ENCODE peak calls at places on chromosome 11, in five cellular contexts. F, I, R, U and M are unnamed samples.

GRCh38 chr11:106880121-106880520 is 138.2 kb downstream of the GUCY1A2 start:
- DNase-seq in U (no peak), F (no peak), R (no peak), I (no peak), M (no peak)

GRCh38 chr11:67054851-67055523 is 1.7 kb upstream of the RHOD start:
- DNase-seq in U (peak), R (peak), F (peak), I (no peak), M (peak)

GRCh38 chr11:61935861-61936260 is 14.3 kb upstream of the BEST1 start:
- DNase-seq in I (no peak), F (no peak), U (no peak), R (no peak), M (no peak)

GRCh38 chr11:102912482-102912830 is 37.7 kb upstream of the MMP12 start:
- DNase-seq in I (no peak), U (no peak), R (peak), F (no peak), M (no peak)

GRCh38 chr11:18452927-18453326 is 2.7 kb upstream of the LDHAL6A start:
- DNase-seq in F (no peak), R (peak), U (no peak), I (no peak), M (no peak)

GRCh38 chr11:80595011-80595410 is 1154.2 kb upstream of the TENM4 start:
- DNase-seq in F (no peak), I (no peak), U (no peak), R (peak), M (peak)

GRCh38 chr11:75112200-75112599 is 15.5 kb upstream of the OR2AT4 start:
- DNase-seq in F (no peak), I (no peak), U (no peak), R (no peak), M (no peak)

GRCh38 chr11:119316017-119316728 is 757 bp downstream of the MCAM start:
- DNase-seq in U (no peak), I (peak), R (no peak), F (peak), M (no peak)

GRCh38 chr11:119878990-119879389 is 150.0 kb upstream of the NECTIN1 start:
- DNase-seq in F (no peak), U (no peak), I (no peak), R (no peak), M (no peak)

GRCh38 chr11:12693075-12693473 is 18.9 kb downstream of the TEAD1 start:
- DNase-seq in R (no peak), I (no peak), U (no peak), F (no peak), M (no peak)

GRCh38 chr11:106461148-106461547 is 383.7 kb downstream of the AASDHPPT start:
- DNase-seq in F (no peak), U (no peak), R (no peak), I (no peak), M (no peak)

GRCh38 chr11:11449327-11449726 is 96.3 kb upstream of the CSNK2A3 start:
- DNase-seq in F (no peak), R (no peak), I (peak), U (no peak), M (no peak)

GRCh38 chr11:129881570-129882170 is 13.7 kb downstream of the NFRKB start:
- DNase-seq in F (no peak), U (peak), I (no peak), R (peak), M (peak)

GRCh38 chr11:84390441-84391078 is 1104.4 kb upstream of the CCDC90B start:
- DNase-seq in R (no peak), U (no peak), F (no peak), I (no peak), M (no peak)

GRCh38 chr11:105935791-105936190 is 86.2 kb downstream of the MSANTD4 start:
- DNase-seq in U (no peak), R (peak), F (peak), I (no peak), M (no peak)

GRCh38 chr11:10544491-10545470 is 3.8 kb upstream of the RNF141 start:
- DNase-seq in I (no peak), U (no peak), F (no peak), R (no peak), M (no peak)

GRCh38 chr11:112588252-112588668 is 327.6 kb upstream of the PLET1 start:
- DNase-seq in I (no peak), F (peak), R (peak), U (peak), M (peak)

GRCh38 chr11:66868726-66869291 is 11.9 kb downstream of the LRFN4 start:
- DNase-seq in F (peak), R (no peak), U (peak), I (peak), M (peak)

GRCh38 chr11:34960277-34960676 is 43.9 kb downstream of the PDHX start:
- DNase-seq in R (no peak), I (no peak), F (peak), U (no peak), M (no peak)

GRCh38 chr11:38461751-38462150 is 1863.7 kb upstream of the RAG2 start:
- DNase-seq in I (no peak), F (no peak), U (no peak), R (no peak), M (no peak)

GRCh38 chr11:126716456-126717083 is 284.0 kb downstream of the KIRREL3 start:
- DNase-seq in F (no peak), R (peak), I (no peak), U (peak), M (peak)

GRCh38 chr11:10625281-10625981 is 57.0 kb upstream of the LYVE1 start:
- DNase-seq in F (no peak), R (no peak), U (no peak), I (no peak), M (no peak)

GRCh38 chr11:34633990-34634725 is 13.3 kb downstream of the EHF start:
- DNase-seq in F (no peak), I (no peak), U (no peak), R (peak), M (no peak)

GRCh38 chr11:116771935-116772334 is 852 bp downstream of the BUD13 start:
- DNase-seq in I (no peak), R (no peak), F (no peak), U (no peak), M (peak)

GRCh38 chr11:123260511-123261211 is 65.6 kb upstream of the CLMP start:
- DNase-seq in F (no peak), U (no peak), R (no peak), I (no peak), M (no peak)

GRCh38 chr11:33802414-33802950 is 28.2 kb upstream of the FBXO3 start:
- DNase-seq in U (peak), I (no peak), F (no peak), R (peak), M (no peak)

GRCh38 chr11:26227311-26227710 is 104.6 kb upstream of the ANO3 start:
- DNase-seq in U (no peak), I (no peak), R (peak), F (no peak), M (no peak)

GRCh38 chr11:128956401-128957203 is 13.9 kb upstream of the TP53AIP1 start:
- DNase-seq in F (no peak), R (peak), I (no peak), U (no peak), M (peak)

GRCh38 chr11:91163619-91164451 is 941.0 kb upstream of the CHORDC1 start:
- DNase-seq in R (peak), F (no peak), I (no peak), U (no peak), M (no peak)

GRCh38 chr11:120043323-120043945 is 94.5 kb downstream of the TRIM29 start:
- DNase-seq in R (no peak), F (no peak), U (no peak), I (no peak), M (no peak)

GRCh38 chr11:12137938-12138731 is 27.7 kb downstream of the MICAL2 start:
- DNase-seq in U (no peak), I (no peak), R (peak), F (no peak), M (no peak)

GRCh38 chr11:12274056-12274455 is 103.3 kb upstream of the PARVA start:
- DNase-seq in F (no peak), I (no peak), U (no peak), R (no peak), M (no peak)

GRCh38 chr11:119335091-119335654 is 846 bp downstream of the RNF26 start:
- DNase-seq in R (no peak), F (no peak), U (no peak), I (peak), M (peak)

GRCh38 chr11:116357769-116358544 is 414.8 kb downstream of the BUD13 start:
- DNase-seq in R (no peak), F (no peak), U (no peak), I (no peak), M (peak)

GRCh38 chr11:27392278-27392677 is 29.3 kb upstream of the CCDC34 start:
- DNase-seq in F (no peak), U (no peak), I (no peak), R (no peak), M (no peak)

GRCh38 chr11:1852885-1853284 is at the start of gene LSP1:
- DNase-seq in I (no peak), R (no peak), F (no peak), U (peak), M (no peak)
- TF ChIP-seq POLR2A in I (no peak), R (no peak), F (no peak), U (no peak), M (no peak)

DNA sequence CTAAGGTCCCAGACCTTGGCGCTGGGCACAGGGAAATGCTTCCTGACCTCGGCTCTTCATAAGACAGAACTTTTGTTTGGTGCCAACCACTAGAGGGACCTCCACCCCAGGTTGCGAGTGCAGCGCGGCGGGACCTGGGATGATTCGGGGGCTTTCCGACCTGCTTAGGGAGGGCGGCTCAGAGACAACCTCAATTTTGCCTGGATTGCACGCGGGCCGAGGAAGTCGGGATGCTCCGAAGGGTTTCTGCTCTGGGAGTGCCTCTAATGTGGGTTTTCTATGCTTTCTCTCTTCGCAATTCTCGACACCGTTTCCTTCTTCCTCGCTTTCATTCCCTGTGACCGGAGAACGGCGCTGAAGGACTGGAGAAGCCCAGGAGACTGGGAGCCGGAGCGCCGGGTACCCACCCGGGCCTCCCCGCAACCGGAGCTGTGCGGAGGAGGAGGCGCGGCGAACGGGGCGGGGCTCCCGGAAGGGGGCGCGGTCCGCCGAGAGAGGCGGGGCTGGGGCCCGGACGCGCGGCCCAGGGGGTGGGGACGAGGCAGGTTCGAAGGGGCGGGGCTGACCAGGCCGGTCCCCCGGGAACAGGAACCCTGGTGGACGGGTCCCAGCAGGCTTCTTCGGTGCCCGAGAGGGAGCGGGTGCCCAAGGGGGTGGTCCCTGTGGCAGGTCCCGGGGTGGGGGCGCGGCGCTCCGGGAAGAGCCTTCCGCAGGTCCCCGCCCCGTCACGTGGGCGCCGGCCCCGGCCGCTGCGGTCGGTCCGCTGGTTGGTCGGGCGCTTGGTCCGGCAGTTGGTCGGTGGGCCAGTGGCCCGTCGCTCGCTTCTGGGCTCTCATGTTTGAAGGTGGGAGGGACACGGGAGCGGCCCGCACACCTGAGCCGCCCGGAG is at the start of gene PPFIBP2:
- DNase-seq in I (peak), U (peak), F (peak), R (peak), M (peak)
- TF ChIP-seq POLR2A in I (peak), U (no peak), F (peak), R (no peak), M (no peak)

DNA sequence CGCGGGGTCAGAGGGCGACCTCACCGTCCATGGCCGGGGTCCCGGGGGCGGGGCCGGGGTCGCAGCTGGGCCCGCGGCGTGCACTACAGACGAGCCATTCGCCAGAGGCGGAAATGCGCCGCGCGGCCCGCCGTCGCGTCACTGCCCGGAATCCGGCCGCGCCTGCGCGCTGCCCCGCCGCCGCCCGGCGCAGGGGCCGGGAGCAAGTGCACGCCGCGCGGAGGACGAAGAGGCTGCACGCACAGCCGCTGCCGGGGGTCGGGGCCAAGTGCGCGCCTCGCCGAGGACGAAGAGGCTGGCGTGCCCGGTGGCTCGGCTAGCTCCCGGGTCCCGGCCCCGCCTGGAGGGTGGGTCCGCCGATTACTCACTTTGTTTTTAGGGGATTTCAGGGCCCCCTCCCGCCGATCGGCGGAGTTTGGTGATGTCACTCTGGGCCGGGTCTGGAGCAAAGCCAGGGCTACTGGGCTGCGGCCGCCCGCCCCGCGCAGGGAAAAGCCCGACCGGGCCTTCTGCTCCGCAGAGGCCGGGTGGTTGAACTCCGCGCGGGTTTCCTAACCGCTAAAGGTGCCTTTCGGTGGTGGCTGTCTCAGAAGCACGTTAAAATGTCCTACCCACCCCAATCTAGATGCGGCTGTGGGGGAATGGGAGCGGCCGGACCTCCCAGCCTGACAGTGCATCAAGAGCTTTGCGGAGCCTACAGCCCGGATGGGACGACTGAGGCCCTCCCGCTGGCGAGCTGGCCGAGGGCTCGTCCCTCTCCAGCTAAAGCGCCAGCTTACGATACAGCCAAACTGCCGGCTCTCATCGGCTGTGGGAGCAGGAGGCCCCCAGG is at the start of gene RELA:
- DNase-seq in R (peak), I (peak), F (peak), U (peak), M (peak)
- TF ChIP-seq POLR2A in R (peak), I (peak), F (peak), U (peak), M (peak)

GRCh38 chr11:64234840-64235379 is 526 bp downstream of the VEGFB start:
- DNase-seq in R (no peak), U (peak), F (no peak), I (peak), M (peak)
- TF ChIP-seq POLR2A in R (no peak), U (no peak), F (no peak), I (peak), M (no peak)

GRCh38 chr11:6319001-6319878 is 1.1 kb downstream of the CAVIN3 start:
- DNase-seq in F (peak), R (peak), U (peak), I (peak), M (no peak)
- TF ChIP-seq POLR2A in F (no peak), R (no peak), U (no peak), I (no peak), M (no peak)

DNA sequence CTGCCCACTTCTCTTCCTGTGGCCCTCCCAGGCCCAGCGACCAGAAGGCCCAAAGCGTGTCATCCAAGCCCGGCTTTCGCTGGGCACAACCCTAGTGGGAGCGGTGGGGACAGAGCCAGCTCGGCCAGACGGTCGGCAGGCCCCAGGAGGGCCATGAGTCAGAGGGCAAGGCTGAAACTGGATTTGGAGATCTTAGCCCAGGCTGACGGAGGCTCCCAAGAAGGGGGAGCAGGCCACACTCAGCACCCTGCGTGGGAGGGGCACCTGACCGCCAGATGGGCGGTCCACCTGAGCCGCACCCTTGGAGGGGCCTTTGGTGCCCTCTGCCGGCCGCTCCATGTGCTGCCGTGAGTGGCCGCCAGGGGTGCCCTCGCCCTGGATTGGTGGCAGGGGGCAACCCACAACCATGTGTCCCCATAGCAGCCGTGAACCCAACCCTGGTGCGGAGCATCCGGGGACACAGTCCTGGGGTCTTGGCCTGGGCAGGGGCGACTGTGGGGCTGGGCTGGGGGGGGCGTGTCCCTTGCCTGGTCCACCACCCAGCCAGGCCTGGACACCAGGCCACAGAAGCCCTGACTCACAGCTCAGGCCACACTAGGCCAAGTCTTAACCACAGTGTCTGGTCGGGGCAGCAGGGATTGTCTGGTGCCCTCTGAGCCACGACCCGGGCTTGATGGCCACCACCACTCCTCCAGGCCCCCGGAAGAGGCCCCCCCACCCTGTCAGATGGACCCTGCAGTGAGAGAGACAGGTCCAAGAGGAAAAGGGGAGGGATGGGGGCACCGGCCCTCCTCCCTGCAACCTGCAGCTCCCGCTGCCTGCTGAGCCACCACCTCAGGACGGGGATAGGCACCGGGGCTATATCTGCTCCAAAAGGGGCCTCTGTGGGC is 19.2 kb upstream of the TALDO1 start:
- DNase-seq in U (peak), I (peak), F (peak), R (peak), M (peak)
- TF ChIP-seq POLR2A in U (no peak), I (no peak), F (no peak), R (no peak), M (no peak)

GRCh38 chr11:76380977-76381719 is at the start of the genes GVQW3 and THAP12:
- DNase-seq in F (peak), U (peak), I (peak), R (peak), M (peak)
- TF ChIP-seq POLR2A in F (peak), U (no peak), I (peak), R (peak), M (peak)

GRCh38 chr11:78414321-78415051 is 3.1 kb downstream of the GAB2 start:
- DNase-seq in F (no peak), U (no peak), I (no peak), R (peak), M (peak)

GRCh38 chr11:78417888-78418583 is 416 bp upstream of the GAB2 start:
- DNase-seq in R (peak), I (peak), F (peak), U (peak), M (peak)

GRCh38 chr11:78415338-78415737 is 2.3 kb downstream of the GAB2 start:
- DNase-seq in U (no peak), F (no peak), R (no peak), I (no peak), M (no peak)

GRCh38 chr11:78417175-78417887 is at the start of gene GAB2:
- DNase-seq in R (no peak), F (no peak), I (peak), U (peak), M (no peak)

DNA sequence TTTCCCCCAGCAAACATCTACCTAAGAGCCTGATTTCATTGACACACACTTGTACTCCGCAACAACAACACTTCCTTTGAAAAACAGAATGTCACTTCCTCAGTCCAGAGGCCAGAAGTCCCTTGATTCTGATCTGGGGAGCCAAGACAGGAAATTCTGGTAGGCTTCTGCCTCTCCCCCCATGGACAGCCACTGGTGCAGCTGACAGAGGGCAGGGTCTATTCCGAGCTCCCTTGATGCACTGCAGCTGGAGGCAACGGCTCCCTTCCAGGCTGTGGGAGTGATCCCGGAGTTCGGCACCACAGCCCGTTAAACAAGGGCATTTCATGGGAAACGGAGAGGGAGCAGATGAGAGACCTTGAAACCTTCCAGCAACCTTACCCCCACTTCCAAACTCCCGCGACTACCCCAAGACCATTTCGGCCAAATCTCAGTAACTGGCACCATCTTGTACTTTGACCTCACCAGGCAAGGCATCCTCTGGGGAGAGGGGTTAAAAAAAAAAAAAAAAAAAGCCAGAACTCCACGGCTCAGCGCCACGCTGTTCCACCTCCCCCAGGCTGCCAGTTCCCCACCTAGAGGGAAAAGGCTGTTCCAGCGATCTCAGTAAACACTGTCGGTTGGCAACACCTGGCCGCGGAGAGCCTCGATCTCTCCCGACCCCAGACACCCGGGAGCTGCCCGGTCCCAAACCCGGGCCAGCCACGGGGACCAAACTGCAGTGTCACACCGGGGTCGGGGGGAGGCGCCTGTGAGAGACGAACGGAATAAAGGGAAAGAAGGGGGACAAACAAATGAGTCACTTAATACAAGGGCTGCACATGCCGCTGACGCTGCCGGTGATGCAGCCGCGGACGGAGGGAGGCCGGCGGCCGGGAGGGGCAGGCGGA is 1.1 kb downstream of the GAB2 start:
- DNase-seq in R (peak), F (peak), U (peak), I (peak), M (peak)
- TF ChIP-seq POLR2A in R (peak), F (peak), U (no peak), I (peak), M (peak)